ENCODE peak calls at places on chromosomes 2 and 18, in eight cellular contexts. B is endothelial cell of umbilical vein, Y is sigmoid colon, I is adrenal gland, N is HCT116, V is tibial nerve, S is heart left ventricle, M is K562. D is an unnamed sample. For H3K9me3, the result is how much of the 10 kb centered on the place peaks cover.

GRCh38 chr2:237665713-237666143 is 38.3 kb downstream of the LRRFIP1 start:
- DNase-seq in M (no peak), V (no peak), I (no peak), B (no peak), Y (no peak), N (no peak), S (no peak), D (no peak)

GRCh38 chr2:38155-38554 is 8.2 kb downstream of the FAM110C start:
- DNase-seq in B (no peak), Y (no peak), I (no peak), V (no peak), S (no peak), N (peak), M (no peak), D (no peak)

GRCh38 chr2:113178891-113179290 is 5.1 kb downstream of the PSD4 start:
- DNase-seq in S (no peak), I (no peak), B (no peak), N (no peak), Y (no peak), V (no peak), M (no peak), D (no peak)

GRCh38 chr2:28469947-28470585 is 25.8 kb upstream of the PLB1 start:
- DNase-seq in V (no peak), S (no peak), N (no peak), B (no peak), I (no peak), M (no peak), Y (peak), D (no peak)

GRCh38 chr2:66364495-66364992 is 70.4 kb upstream of the MEIS1 start:
- DNase-seq in S (peak), V (no peak), I (no peak), M (no peak), B (no peak), Y (peak), N (no peak), D (no peak)

GRCh38 chr2:238646281-238646680 is 201.6 kb upstream of the TWIST2 start:
- DNase-seq in N (no peak), I (no peak), B (no peak), M (no peak), V (no peak), Y (no peak), S (no peak), D (no peak)

GRCh38 chr2:205482399-205483065 is 199.8 kb upstream of the NRP2 start:
- DNase-seq in B (no peak), M (no peak), I (no peak), V (no peak), N (no peak), Y (no peak), S (peak), D (no peak)

GRCh38 chr2:189698020-189698887 is 23.8 kb downstream of the ANKAR start:
- DNase-seq in Y (no peak), N (peak), I (peak), V (no peak), B (peak), M (peak), S (peak), D (no peak)

GRCh38 chr2:207135340-207135739 is 30.4 kb downstream of the KLF7 start:
- DNase-seq in B (peak), S (no peak), Y (no peak), I (no peak), N (no peak), M (no peak), V (no peak), D (no peak)

GRCh38 chr2:180969124-180969523 is 11.3 kb upstream of the UBE2E3 start:
- DNase-seq in N (no peak), S (no peak), I (no peak), B (no peak), V (no peak), M (no peak), Y (no peak), D (no peak)

GRCh38 chr2:142306126-142306525 is 175.3 kb upstream of the LRP1B start:
- DNase-seq in V (no peak), N (no peak), B (no peak), S (no peak), Y (no peak), M (no peak), I (no peak), D (no peak)

GRCh38 chr2:28094794-28095193 is 204.3 kb downstream of the BABAM2 start:
- DNase-seq in B (peak), M (no peak), Y (no peak), N (no peak), S (no peak), I (no peak), V (no peak), D (no peak)

GRCh38 chr2:130830538-130830937 is 6.2 kb upstream of the ARHGEF4 start:
- DNase-seq in B (no peak), I (no peak), S (no peak), Y (no peak), V (no peak), N (no peak), M (no peak), D (no peak)

GRCh38 chr2:158013791-158014190 is 87.9 kb upstream of the UPP2 start:
- DNase-seq in Y (no peak), S (no peak), N (no peak), M (no peak), B (no peak), I (no peak), V (no peak), D (no peak)

GRCh38 chr18:24561369-24561768 is 100.9 kb downstream of the HRH4 start:
- DNase-seq in V (no peak), B (no peak), M (no peak), Y (no peak), S (no peak), I (no peak), N (no peak), D (no peak)

GRCh38 chr2:200765139-200765951 is 46.4 kb upstream of the BZW1 start:
- DNase-seq in B (peak), Y (no peak), I (peak), N (peak), S (no peak), M (no peak), V (no peak), D (no peak)

GRCh38 chr2:177393381-177393780 is 808 bp downstream of the AGPS start:
- DNase-seq in S (no peak), N (no peak), B (no peak), V (no peak), I (no peak), M (no peak), Y (no peak), D (no peak)

GRCh38 chr18:13720123-13720522 is 6.2 kb downstream of the FAM210A start:
- DNase-seq in B (no peak), S (no peak), M (no peak), Y (no peak), V (no peak), N (no peak), I (no peak), D (no peak)

GRCh38 chr18:2979027-2979570 is 33.8 kb downstream of the LPIN2 start:
- DNase-seq in V (no peak), Y (no peak), B (peak), S (no peak), I (peak), M (no peak), N (no peak), D (no peak)

GRCh38 chr2:227748079-227748478 is 2.4 kb downstream of the SCYGR8 start:
- DNase-seq in M (peak), S (no peak), N (peak), Y (no peak), V (no peak), I (no peak), B (peak), D (no peak)

GRCh38 chr2:63012541-63012940 is 38.1 kb upstream of the OTX1 start:
- DNase-seq in V (no peak), S (no peak), M (no peak), B (no peak), I (no peak), N (no peak), Y (no peak), D (no peak)

GRCh38 chr2:69644506-69644979 is 1.0 kb upstream of the AAK1 start:
- DNase-seq in V (no peak), S (no peak), I (no peak), N (no peak), M (no peak), Y (no peak), B (no peak), D (no peak)

GRCh38 chr2:69954069-69954468 is 7.4 kb downstream of the ASPRV1 start:
- DNase-seq in N (no peak), S (no peak), V (no peak), I (no peak), B (no peak), Y (no peak), M (no peak), D (no peak)

GRCh38 chr2:138428710-138429440 is 72.7 kb upstream of the SPOPL start:
- DNase-seq in N (no peak), I (no peak), V (no peak), B (no peak), M (no peak), S (no peak), Y (no peak), D (no peak)

GRCh38 chr2:15832310-15832709 is 108.0 kb upstream of the MYCN start:
- DNase-seq in V (no peak), Y (no peak), S (no peak), B (no peak), M (no peak), N (no peak), I (no peak), D (no peak)

GRCh38 chr18:77086034-77086433 is 46.5 kb downstream of the MBP start:
- DNase-seq in S (no peak), V (no peak), B (peak), M (no peak), N (no peak), Y (no peak), I (no peak), D (no peak)

GRCh38 chr18:57077786-57078552 is 68.9 kb upstream of the BOD1L2 start:
- DNase-seq in M (no peak), V (no peak), S (no peak), B (no peak), N (no peak), I (no peak), Y (no peak), D (no peak)

GRCh38 chr2:30511122-30512083 is 64.4 kb downstream of the LCLAT1 start:
- DNase-seq in I (peak), N (peak), B (no peak), V (no peak), Y (peak), M (no peak), S (peak), D (peak)

GRCh38 chr2:137857871-137858270 is 106.4 kb upstream of the HNMT start:
- DNase-seq in B (no peak), V (no peak), N (no peak), I (no peak), S (no peak), Y (no peak), M (no peak), D (no peak)

GRCh38 chr2:219687266-219687665 is 59.8 kb downstream of the SLC4A3 start:
- DNase-seq in V (no peak), N (peak), M (no peak), B (no peak), Y (no peak), S (no peak), I (no peak), D (no peak)

GRCh38 chr18:58611471-58612131 is 17.3 kb downstream of the ALPK2 start:
- DNase-seq in I (no peak), V (no peak), N (no peak), S (no peak), B (no peak), Y (no peak), M (no peak), D (no peak)

GRCh38 chr2:86807462-86808275 is 17.0 kb upstream of the CD8A start:
- DNase-seq in M (no peak), B (peak), V (no peak), S (no peak), I (peak), N (peak), Y (no peak), D (no peak)

GRCh38 chr2:81658227-81658626 is 1353.7 kb upstream of the LRRTM1 start:
- DNase-seq in Y (no peak), B (no peak), M (no peak), V (no peak), I (no peak), S (no peak), N (peak), D (no peak)

GRCh38 chr2:195956725-195957124 is 111.9 kb downstream of the DNAH7 start:
- DNase-seq in M (no peak), N (no peak), Y (no peak), V (no peak), B (no peak), S (no peak), I (no peak), D (no peak)

DNA sequence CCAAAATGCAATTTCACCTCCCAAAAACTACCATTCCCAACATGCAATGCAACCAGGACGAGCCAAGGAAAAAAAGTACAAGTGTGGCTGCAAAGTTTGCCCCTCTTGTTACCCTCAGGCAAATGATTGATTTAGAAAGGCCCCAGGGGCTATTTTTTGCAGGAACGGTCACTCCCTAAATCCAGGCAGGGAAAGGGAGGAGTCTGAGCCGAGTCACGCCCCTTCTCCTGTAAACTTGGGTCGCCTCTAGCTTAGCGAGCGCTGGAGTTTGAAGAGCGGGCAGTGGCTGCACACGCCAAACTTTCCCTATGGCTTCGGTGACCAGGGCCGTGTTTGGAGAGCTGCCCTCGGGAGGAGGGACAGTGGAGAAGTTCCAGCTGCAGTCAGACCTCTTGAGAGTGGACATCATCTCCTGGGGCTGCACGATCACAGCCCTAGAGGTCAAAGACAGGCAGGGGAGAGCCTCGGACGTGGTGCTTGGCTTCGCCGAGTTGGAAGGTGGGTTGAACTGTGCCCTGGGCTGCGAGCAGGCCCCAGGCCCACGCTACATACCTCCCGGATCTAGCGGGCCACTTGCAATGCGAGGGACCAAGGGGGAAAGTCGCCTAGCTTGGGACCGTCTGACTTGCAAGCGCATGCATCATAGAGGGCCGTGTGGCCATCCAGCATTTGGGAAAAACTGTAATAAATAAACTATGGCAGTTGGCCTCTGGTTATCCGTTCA is at the start of gene GALM:
- DNase-seq in V (peak), Y (peak), I (peak), N (peak), S (peak), M (peak), B (peak), D (peak)
- TF ChIP-seq POLR2A in V (peak), Y (peak), I (peak), N (peak), S (peak), M (peak), B (no peak), D (peak)

DNA sequence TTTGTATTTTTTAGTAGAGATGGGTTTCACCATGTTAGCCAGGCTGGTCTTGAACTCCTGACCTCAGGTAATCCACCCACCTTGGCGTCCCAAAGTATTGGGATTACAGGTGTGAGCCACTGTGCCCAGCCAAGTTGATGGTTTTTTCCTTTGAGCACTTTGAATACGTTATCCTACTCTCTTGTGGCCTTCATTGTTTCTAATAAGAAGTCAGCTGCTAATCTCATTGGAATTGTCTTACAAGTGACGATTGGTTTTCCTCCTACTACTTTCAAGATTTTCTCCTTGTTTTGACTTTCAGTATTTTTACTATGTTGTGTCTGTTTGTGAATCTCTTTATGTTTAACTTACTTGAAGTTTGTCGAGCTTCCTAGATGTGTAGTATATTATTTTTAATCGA is 88.5 kb downstream of the TMEM200C start:
- DNase-seq in N (no peak), M (no peak), Y (no peak), V (no peak), B (no peak), S (no peak), I (no peak), D (no peak)
- H3K9me3 ChIP-seq in N (under half), M (under half), Y (under half), V (under half), B (under half), S (under half), I (under half), D (under half)

DNA sequence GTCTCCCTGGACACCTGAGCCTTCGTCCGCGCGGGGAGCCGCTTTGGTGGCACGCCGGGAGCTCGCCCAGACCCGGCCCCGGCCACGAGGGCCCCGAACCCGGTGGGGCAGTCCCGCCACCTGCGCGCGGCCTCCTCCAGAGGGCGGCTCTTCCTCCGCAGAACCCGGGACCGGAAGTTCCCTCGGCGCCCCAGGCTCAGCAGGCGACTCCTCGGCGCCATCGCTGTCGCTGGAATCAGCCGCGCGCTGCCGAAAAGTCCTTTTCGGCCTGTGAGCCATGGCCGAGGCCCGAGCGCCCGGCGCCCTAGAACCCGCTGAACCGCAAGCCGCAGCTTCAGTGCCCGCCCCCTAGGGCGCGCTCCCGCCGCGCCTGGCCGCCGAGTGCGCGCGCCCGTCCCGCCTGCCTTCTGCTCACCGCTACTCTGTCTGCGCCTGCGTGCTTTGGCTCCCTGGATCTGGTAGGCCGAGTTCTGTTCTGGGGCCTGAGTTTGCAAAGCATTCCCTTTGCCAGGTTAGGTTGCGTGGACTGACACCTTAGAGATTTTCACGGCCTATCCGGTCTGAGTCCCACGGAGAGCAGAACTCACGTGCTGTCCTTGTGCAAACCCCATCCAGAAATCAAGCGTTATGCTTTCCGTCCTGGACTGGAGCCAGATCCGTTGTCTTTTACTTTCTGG is at the start of gene GCFC2:
- DNase-seq in I (peak), Y (peak), B (peak), V (peak), S (peak), M (peak), N (peak), D (peak)
- TF ChIP-seq POLR2A in I (peak), Y (no peak), B (peak), V (peak), S (peak), M (peak), N (peak), D (peak)

GRCh38 chr2:95215018-95215612 is 7.8 kb downstream of the ZNF892 start:
- DNase-seq in N (no peak), Y (no peak), V (no peak), S (no peak), M (no peak), B (no peak), I (no peak), D (no peak)

GRCh38 chr2:95220449-95220848 is 13.1 kb downstream of the ZNF892 start:
- DNase-seq in N (no peak), I (no peak), Y (no peak), S (no peak), B (no peak), M (no peak), V (no peak), D (no peak)
- H3K9me3 ChIP-seq in N (under half), I (under half), Y (half or more), S (under half), B (under half), M (under half), V (half or more), D (under half)

GRCh38 chr2:223724831-223725230 is 112.6 kb downstream of the AP1S3 start:
- DNase-seq in N (no peak), I (no peak), V (no peak), M (no peak), S (no peak), Y (no peak), B (peak), D (no peak)

GRCh38 chr2:223721746-223722145 is 115.6 kb downstream of the AP1S3 start:
- DNase-seq in M (no peak), S (no peak), N (no peak), B (no peak), V (no peak), I (no peak), Y (no peak), D (no peak)

GRCh38 chr2:223722226-223722625 is 115.2 kb downstream of the AP1S3 start:
- DNase-seq in B (no peak), I (no peak), S (no peak), Y (no peak), N (no peak), V (no peak), M (no peak), D (no peak)

GRCh38 chr2:223725494-223725893 is 111.9 kb downstream of the AP1S3 start:
- DNase-seq in Y (peak), V (peak), M (peak), B (peak), I (peak), S (peak), N (peak), D (peak)

GRCh38 chr2:223723954-223724411 is 113.4 kb downstream of the AP1S3 start:
- DNase-seq in I (no peak), V (no peak), B (no peak), M (peak), N (no peak), S (no peak), Y (no peak), D (no peak)
- TF ChIP-seq POLR2A in I (no peak), V (no peak), B (no peak), M (peak), N (peak), S (no peak), Y (no peak), D (no peak)

GRCh38 chr18:14920976-14921375 is 173.0 kb downstream of the ANKRD30B start:
- DNase-seq in I (no peak), Y (no peak), M (no peak), B (no peak), N (no peak), V (no peak), S (no peak), D (no peak)

GRCh38 chr18:14922031-14922430 is 174.1 kb downstream of the ANKRD30B start:
- DNase-seq in S (no peak), B (no peak), I (no peak), N (no peak), Y (no peak), V (no peak), M (no peak), D (no peak)

GRCh38 chr18:14917311-14917710 is 169.3 kb downstream of the ANKRD30B start:
- DNase-seq in N (no peak), S (no peak), I (no peak), V (no peak), M (no peak), B (no peak), Y (no peak), D (no peak)

GRCh38 chr18:14921547-14921946 is 173.6 kb downstream of the ANKRD30B start:
- DNase-seq in S (no peak), N (no peak), M (no peak), V (no peak), Y (no peak), I (no peak), B (no peak), D (no peak)

GRCh38 chr18:14919666-14920065 is 171.7 kb downstream of the ANKRD30B start:
- DNase-seq in Y (no peak), I (no peak), B (no peak), V (no peak), S (no peak), M (no peak), N (no peak), D (no peak)
- H3K9me3 ChIP-seq in Y (under half), I (under half), B (under half), V (under half), S (under half), M (under half), N (under half), D (under half)

GRCh38 chr18:9827856-9828793 is 57.6 kb upstream of the TXNDC2 start:
- DNase-seq in I (peak), S (no peak), N (peak), Y (peak), B (peak), M (peak), V (no peak), D (no peak)
- TF ChIP-seq POLR2A in I (peak), S (no peak), N (peak), Y (no peak), B (peak), M (no peak), V (no peak), D (no peak)

D was measured in uterus.